ENCODE peak calls at places on chromosomes 6 and 20, in seven cellular contexts. S is substantia nigra; G is midbrain; O is effector CD4-positive, alpha-beta T cell; A is colonic mucosa; M is NB4; Q is right cardiac atrium. Z is an unnamed sample.

GRCh38 chr6:116105247-116105646 is 4.6 kb downstream of the NT5DC1 start:
- DNase-seq in S (no peak), G (no peak), O (no peak), A (no peak), M (no peak), Q (no peak), Z (no peak)

GRCh38 chr20:642398-643174 is 10.4 kb downstream of the SRXN1 start:
- DNase-seq in S (no peak), G (peak; percentile 61), O (no peak), A (no peak), M (no peak), Q (peak; percentile 77), Z (no peak)

GRCh38 chr6:167141667-167142432 is 15.9 kb downstream of the GPR31 start:
- DNase-seq in S (no peak), G (peak; percentile 8), O (peak; percentile 34), A (peak; percentile 55), M (peak; percentile 52), Q (peak; percentile 68), Z (peak; percentile 65)

GRCh38 chr20:6075428-6076219 is 21.8 kb upstream of the LRRN4 start:
- DNase-seq in S (no peak), G (no peak), O (no peak), A (no peak), M (no peak), Q (peak; percentile 73), Z (no peak)

GRCh38 chr6:43910638-43911353 is 140.8 kb downstream of the VEGFA start:
- DNase-seq in S (no peak), G (no peak), O (no peak), A (no peak), M (peak; percentile 57), Q (no peak), Z (no peak)

GRCh38 chr6:32906539-32906938 is 34.3 kb downstream of the HLA-DMB start:
- DNase-seq in S (no peak), G (no peak), O (no peak), A (no peak), M (no peak), Q (no peak), Z (no peak)

GRCh38 chr6:56370591-56371198 is 123.3 kb upstream of the COL21A1 start:
- DNase-seq in S (no peak), G (peak; percentile 44), O (no peak), A (peak; percentile 41), M (peak; percentile 28), Q (no peak), Z (no peak)

GRCh38 chr20:49790077-49790798 is 22.4 kb upstream of the SLC9A8 start:
- DNase-seq in S (no peak), G (no peak), O (no peak), A (no peak), M (peak; percentile 92), Q (peak; percentile 83), Z (no peak)

GRCh38 chr6:151002562-151002961 is 137.1 kb downstream of the MTHFD1L start:
- DNase-seq in S (no peak), G (no peak), O (no peak), A (no peak), M (peak; percentile 22), Q (no peak), Z (no peak)

GRCh38 chr6:30211306-30211705 is 1.9 kb downstream of the TRIM26 start:
- DNase-seq in S (no peak), G (no peak), O (no peak), A (no peak), M (no peak), Q (no peak), Z (no peak)

GRCh38 chr6:24755284-24755683 is 19.5 kb upstream of the GMNN start:
- DNase-seq in S (no peak), G (no peak), O (no peak), A (no peak), M (peak; percentile 12), Q (no peak), Z (no peak)

GRCh38 chr6:113825776-113826175 is 31.4 kb upstream of the MARCKS start:
- DNase-seq in S (peak; percentile 5), G (peak; percentile 90), O (no peak), A (peak; percentile 85), M (no peak), Q (peak; percentile 96), Z (peak; percentile 90)

GRCh38 chr6:106056738-106057390 is 29.3 kb upstream of the PRDM1 start:
- DNase-seq in S (no peak), G (no peak), O (no peak), A (peak; percentile 68), M (no peak), Q (no peak), Z (peak; percentile 43)

GRCh38 chr6:39451831-39452230 is 129.3 kb upstream of the KCNK16 start:
- DNase-seq in S (no peak), G (no peak), O (no peak), A (peak; percentile 29), M (peak; percentile 23), Q (no peak), Z (no peak)

GRCh38 chr6:27825025-27825823 is 87.0 kb downstream of the OR2B2 start:
- DNase-seq in S (no peak), G (no peak), O (no peak), A (no peak), M (no peak), Q (no peak), Z (no peak)

GRCh38 chr20:32965115-32965514 is 39.1 kb downstream of the SUN5 start:
- DNase-seq in S (no peak), G (no peak), O (no peak), A (no peak), M (no peak), Q (no peak), Z (no peak)

Z was measured in stomach.